ENCODE peak calls at places on chromosomes 7 and 10, in six cellular contexts. A, P, B, J, O and R are unnamed samples.
A peak's percentile ranks its signal among the peaks of the same experiment; 100 is the strongest.

GRCh38 chr7:114540291-114540690 is 125.7 kb downstream of the FOXP2 start:
- DNase-seq in A (no peak), P (no peak), B (no peak), J (no peak), O (no peak), R (no peak)

GRCh38 chr10:64076322-64076940 is 555.2 kb downstream of the REEP3 start:
- DNase-seq in A (no peak), P (no peak), B (no peak), J (no peak), O (no peak), R (no peak)

GRCh38 chr7:94511763-94512162 is 2.2 kb downstream of the CASD1 start:
- DNase-seq in A (peak; percentile 13), P (no peak), B (no peak), J (no peak), O (peak; percentile 66), R (no peak)

GRCh38 chr7:65946895-65947294 is 35.1 kb downstream of the GUSB start:
- DNase-seq in A (peak; percentile 37), P (peak; percentile 90), B (no peak), J (no peak), O (peak; percentile 71), R (no peak)

GRCh38 chr10:5514226-5514881 is 10.4 kb upstream of the CALML3 start:
- DNase-seq in A (no peak), P (no peak), B (no peak), J (no peak), O (no peak), R (no peak)

GRCh38 chr10:97263971-97264370 is 28.5 kb downstream of the ARHGAP19 start:
- DNase-seq in A (no peak), P (no peak), B (no peak), J (no peak), O (no peak), R (no peak)

GRCh38 chr7:4880218-4880617 is 3.3 kb downstream of the RADIL start:
- DNase-seq in A (no peak), P (no peak), B (no peak), J (no peak), O (no peak), R (no peak)

GRCh38 chr10:926075-926698 is 5.3 kb downstream of the LARP4B start:
- DNase-seq in A (no peak), P (no peak), B (no peak), J (no peak), O (no peak), R (no peak)

DNA sequence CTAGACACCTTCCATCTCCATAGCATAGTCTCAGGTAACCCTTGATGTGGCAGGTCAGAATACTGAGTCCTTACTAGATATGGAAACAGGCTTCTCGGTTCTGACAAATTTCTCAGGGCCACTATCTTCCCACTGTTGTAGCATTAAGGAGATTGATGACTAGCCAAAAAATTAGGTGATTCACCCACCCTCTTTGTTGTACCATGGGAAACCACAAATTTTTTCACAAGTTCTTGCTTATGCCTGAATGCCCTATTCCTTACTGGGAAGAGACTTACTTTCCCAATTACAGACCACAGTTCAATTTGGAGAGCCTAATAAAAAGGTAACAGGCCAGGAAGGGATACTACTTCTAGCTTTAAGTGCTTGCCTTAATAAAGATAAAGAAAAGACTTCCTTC is 948.8 kb downstream of the GRM8 start:
- DNase-seq in A (no peak), P (no peak), B (no peak), J (no peak), O (no peak), R (no peak)
- H3K4me2 ChIP-seq in A (no peak overlapping the region), P (no peak overlapping the region), B (no peak overlapping the region), J (no peak overlapping the region), O (no peak overlapping the region), R (no peak overlapping the region)

GRCh38 chr7:107854454-107854853 is 36.5 kb upstream of the DLD start:
- DNase-seq in A (no peak), P (no peak), B (no peak), J (no peak), O (no peak), R (no peak)
- H3K14ac ChIP-seq in A (no peak overlapping the region), P (no peak overlapping the region), B (no peak overlapping the region), J (no peak overlapping the region), O (no peak overlapping the region), R (no peak overlapping the region)

DNA sequence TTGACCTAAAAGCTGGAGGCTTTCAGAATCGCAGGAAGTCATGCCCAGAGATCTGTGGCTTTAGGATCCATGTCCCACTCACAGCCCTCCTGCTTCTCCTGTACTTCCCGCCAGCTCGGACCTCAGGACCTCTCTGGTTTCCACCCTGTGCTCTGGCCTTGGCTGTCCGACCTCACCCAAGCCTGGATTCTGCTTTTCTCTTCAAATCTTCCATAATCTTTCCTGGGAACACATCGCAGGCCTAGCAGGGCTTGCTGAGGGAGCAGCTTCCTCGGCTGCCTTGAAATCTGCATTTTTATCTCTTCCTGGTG is 219.6 kb upstream of the ZNF32 start:
- DNase-seq in A (no peak), P (no peak), B (no peak), J (no peak), O (no peak), R (no peak)
- H3K4me1 ChIP-seq in A (peaks cover 27% of the 10 kb centered on the region), P (peaks cover 13% of the 10 kb centered on the region), B (no peaks in the 10 kb centered on the region), J (no peaks in the 10 kb centered on the region), O (peaks cover 4% of the 10 kb centered on the region), R (peaks cover 3% of the 10 kb centered on the region)

DNA sequence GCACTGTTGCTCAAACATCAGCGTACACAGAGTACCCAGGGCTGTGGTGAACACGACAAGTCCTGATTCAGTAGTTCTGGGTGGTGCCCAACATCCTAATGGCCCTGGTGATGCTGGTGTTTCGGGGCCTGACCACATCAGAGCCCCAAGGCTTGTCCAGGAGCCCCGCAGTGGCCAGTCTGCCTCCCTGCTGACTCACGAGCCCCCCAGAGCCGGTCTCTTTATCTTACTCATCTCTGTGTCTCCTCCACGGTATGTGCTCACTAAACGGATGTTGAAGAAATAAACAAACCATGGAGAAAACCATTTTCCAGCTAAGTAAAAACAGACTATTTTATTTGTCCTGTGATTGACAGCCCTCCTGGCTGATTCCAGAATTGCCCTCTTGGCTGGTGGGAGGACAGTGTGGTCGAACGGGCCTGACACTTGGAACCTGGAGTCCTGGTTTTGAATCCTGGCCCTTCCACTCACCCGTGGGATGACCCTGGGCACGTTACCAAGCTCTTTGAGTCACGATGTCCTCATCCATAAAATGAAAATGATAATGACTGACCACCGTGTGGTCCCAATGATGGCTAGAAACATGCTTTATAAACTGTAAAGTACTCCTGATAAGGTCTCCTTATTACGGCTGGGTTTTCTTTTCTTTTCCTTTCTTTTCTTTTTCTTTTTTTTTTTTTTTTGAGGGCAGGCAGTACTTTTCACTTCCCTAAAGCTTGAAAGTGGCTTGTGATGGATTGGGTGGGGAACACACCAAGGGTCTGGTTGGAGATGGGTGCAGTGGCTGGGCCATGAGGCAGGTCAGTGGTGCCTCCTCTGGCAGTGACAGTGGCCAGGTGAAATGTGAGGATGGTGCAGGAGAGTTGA is 5.7 kb downstream of the HIP1 start:
- DNase-seq in A (peak; percentile 91), P (peak; percentile 97), B (no peak), J (no peak), O (no peak), R (no peak)
- H3K4me2 ChIP-seq in A (peak overlapping the region; percentile 80), P (peak overlapping the region; percentile 39), B (no peak overlapping the region), J (no peak overlapping the region), O (no peak overlapping the region), R (no peak overlapping the region)